ENCODE peak calls at places on chromosome 22, in five cellular contexts. I, L, K, S and W are unnamed samples.

GRCh38 chr22:28911279-28911640 is 27.9 kb downstream of the ZNRF3 start:
- DNase-seq in I (no peak), L (no peak), K (no peak), S (no peak), W (no peak)

GRCh38 chr22:18070556-18071306 is 7.1 kb upstream of the PEX26 start:
- DNase-seq in I (no peak), L (no peak), K (no peak), S (peak; percentile 25), W (no peak)

GRCh38 chr22:43310311-43310710 is 32.9 kb downstream of the SCUBE1 start:
- DNase-seq in I (no peak), L (no peak), K (no peak), S (no peak), W (no peak)

GRCh38 chr22:46085831-46086576 is 64.3 kb upstream of the PPARA start:
- DNase-seq in I (peak; percentile 66), L (peak; percentile 83), K (no peak), S (peak; percentile 93), W (no peak)

GRCh38 chr22:35470903-35471321 is 69.7 kb upstream of the RASD2 start:
- DNase-seq in I (no peak), L (no peak), K (no peak), S (no peak), W (no peak)

GRCh38 chr22:46587492-46588278 is 32.5 kb upstream of the GRAMD4 start:
- DNase-seq in I (no peak), L (no peak), K (no peak), S (peak; percentile 72), W (no peak)

GRCh38 chr22:30444632-30445437 is 19.3 kb downstream of the MTFP1 start:
- DNase-seq in I (no peak), L (no peak), K (no peak), S (no peak), W (no peak)

GRCh38 chr22:49193348-49193747 is 634.3 kb downstream of the BRD1 start:
- DNase-seq in I (peak; percentile 26), L (no peak), K (no peak), S (peak; percentile 42), W (no peak)

GRCh38 chr22:28885939-28886338 is 2.6 kb downstream of the ZNRF3 start:
- DNase-seq in I (no peak), L (no peak), K (no peak), S (no peak), W (no peak)

GRCh38 chr22:35997438-35997837 is 31.2 kb downstream of the RBFOX2 start:
- DNase-seq in I (no peak), L (no peak), K (no peak), S (no peak), W (no peak)

GRCh38 chr22:36465232-36466021 is 16.0 kb downstream of the TXN2 start:
- DNase-seq in I (peak; percentile 86), L (peak; percentile 99), K (peak; percentile 94), S (peak; percentile 87), W (peak; percentile 92)

GRCh38 chr22:35835998-35836691 is 118.5 kb downstream of the APOL5 start:
- DNase-seq in I (peak; percentile 57), L (peak; percentile 88), K (no peak), S (no peak), W (peak; percentile 69)

GRCh38 chr22:49079743-49080500 is 747.8 kb downstream of the BRD1 start:
- DNase-seq in I (no peak), L (no peak), K (no peak), S (peak; percentile 39), W (no peak)

GRCh38 chr22:33918676-33919590 is 1.3 kb downstream of the LARGE1 start:
- DNase-seq in I (no peak), L (no peak), K (no peak), S (no peak), W (no peak)

GRCh38 chr22:20549232-20549841 is 41.9 kb downstream of the MED15 start:
- DNase-seq in I (no peak), L (no peak), K (no peak), S (no peak), W (no peak)

GRCh38 chr22:17945156-17945850 is 79.1 kb downstream of the MICAL3 start:
- DNase-seq in I (no peak), L (no peak), K (no peak), S (no peak), W (no peak)

GRCh38 chr22:20595461-20595860 is 88.1 kb downstream of the MED15 start:
- DNase-seq in I (no peak), L (no peak), K (no peak), S (no peak), W (no peak)

GRCh38 chr22:46406791-46407190 is 71.3 kb downstream of the TRMU start:
- DNase-seq in I (no peak), L (no peak), K (no peak), S (no peak), W (no peak)

GRCh38 chr22:46661221-46661851 is 41.1 kb downstream of the GRAMD4 start:
- DNase-seq in I (no peak), L (no peak), K (no peak), S (no peak), W (peak; percentile 14)

GRCh38 chr22:40007826-40008710 is 13.3 kb downstream of the FAM83F start:
- DNase-seq in I (no peak), L (no peak), K (no peak), S (no peak), W (no peak)

GRCh38 chr22:45882881-45883810 is 93.8 kb downstream of the WNT7B start:
- DNase-seq in I (no peak), L (no peak), K (peak; percentile 61), S (peak; percentile 59), W (no peak)

GRCh38 chr22:34798605-34799004 is 267.4 kb upstream of the ISX start:
- DNase-seq in I (peak; percentile 44), L (no peak), K (no peak), S (no peak), W (no peak)

GRCh38 chr22:20998411-20999336 is 3.2 kb downstream of the THAP7 start:
- DNase-seq in I (no peak), L (no peak), K (no peak), S (no peak), W (no peak)

GRCh38 chr22:17972385-17973181 is 51.8 kb downstream of the MICAL3 start:
- DNase-seq in I (no peak), L (peak; percentile 74), K (peak; percentile 69), S (no peak), W (no peak)

GRCh38 chr22:37330200-37331033 is 48.1 kb downstream of the CYTH4 start:
- DNase-seq in I (no peak), L (peak; percentile 94), K (no peak), S (peak; percentile 77), W (peak; percentile 86)

GRCh38 chr22:17939011-17939410 is 85.3 kb downstream of the MICAL3 start:
- DNase-seq in I (no peak), L (no peak), K (no peak), S (no peak), W (no peak)

GRCh38 chr22:25216230-25216629 is 3.2 kb upstream of the CRYBB2 start:
- DNase-seq in I (no peak), L (no peak), K (no peak), S (no peak), W (no peak)

GRCh38 chr22:25223269-25223850 is 3.9 kb downstream of the CRYBB2 start:
- DNase-seq in I (no peak), L (no peak), K (no peak), S (no peak), W (no peak)

GRCh38 chr22:25219211-25219689 is at the start of gene CRYBB2:
- DNase-seq in I (no peak), L (no peak), K (no peak), S (no peak), W (no peak)

GRCh38 chr22:25221790-25222189 is 2.4 kb downstream of the CRYBB2 start:
- DNase-seq in I (no peak), L (no peak), K (no peak), S (no peak), W (no peak)

GRCh38 chr22:25219948-25220442 is 556 bp downstream of the CRYBB2 start:
- DNase-seq in I (no peak), L (no peak), K (no peak), S (no peak), W (no peak)
- H3K4me3 ChIP-seq in I (no peak overlapping the region), L (no peak overlapping the region), K (no peak overlapping the region), S (no peak overlapping the region), W (no peak overlapping the region)

GRCh38 chr22:41620646-41621098 is at the start of gene DESI1:
- DNase-seq in I (no peak), L (no peak), K (no peak), S (no peak), W (no peak)

GRCh38 chr22:41619979-41620645 is 731 bp downstream of the DESI1 start:
- DNase-seq in I (peak; percentile 20), L (peak; percentile 58), K (peak; percentile 66), S (peak; percentile 75), W (no peak)

GRCh38 chr22:41621099-41621910 is at the start of gene XRCC6:
- DNase-seq in I (peak; percentile 100), L (peak; percentile 99), K (peak; percentile 100), S (peak; percentile 100), W (peak; percentile 99)

GRCh38 chr22:41621911-41622179 is 750 bp downstream of the XRCC6 start:
- DNase-seq in I (no peak), L (no peak), K (no peak), S (no peak), W (no peak)

DNA sequence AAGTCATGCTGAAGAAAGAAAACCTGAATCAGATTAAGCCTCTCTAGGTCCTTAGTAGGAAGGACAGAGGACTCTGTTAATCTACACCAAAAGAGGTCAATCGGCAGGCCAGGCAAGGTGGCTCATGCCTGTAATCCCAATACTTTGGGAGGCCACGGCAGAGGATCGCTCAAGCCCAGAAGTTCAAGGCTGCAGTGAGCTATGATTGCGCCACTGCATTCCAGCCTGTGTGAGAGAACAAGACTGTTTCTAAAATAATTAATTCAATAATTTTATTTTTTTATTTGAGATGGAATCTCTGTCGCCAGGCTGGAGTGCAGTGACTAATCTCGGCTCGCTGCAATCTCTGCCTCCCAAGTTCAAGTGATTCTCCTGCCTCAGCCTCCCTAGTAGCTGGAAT is 4.5 kb downstream of the XRCC6 start:
- DNase-seq in I (no peak), L (no peak), K (no peak), S (no peak), W (no peak)
- H3K36me3 ChIP-seq in I (peaks cover 58% of the 10 kb centered on the region), L (peaks cover 57% of the 10 kb centered on the region), K (peaks cover 61% of the 10 kb centered on the region), S (peaks cover 79% of the 10 kb centered on the region), W (peaks cover 2% of the 10 kb centered on the region)

GRCh38 chr22:44325718-44326548 is 13.2 kb upstream of the SHISAL1 start:
- DNase-seq in I (no peak), L (no peak), K (no peak), S (no peak), W (no peak)
- TF ChIP-seq CTCF in I (peak; percentile 11), L (no peak), K (no peak), S (peak; percentile 13), W (peak; percentile 27)

GRCh38 chr22:38467438-38467903 is 425 bp upstream of the KDELR3 start:
- DNase-seq in I (no peak), L (no peak), K (no peak), S (peak; percentile 69), W (no peak)
- H3K4me3 ChIP-seq in I (peak overlapping the region; percentile 80), L (peak overlapping the region; percentile 65), K (peak overlapping the region; percentile 63), S (peak overlapping the region; percentile 63), W (peak overlapping the region; percentile 61)

DNA sequence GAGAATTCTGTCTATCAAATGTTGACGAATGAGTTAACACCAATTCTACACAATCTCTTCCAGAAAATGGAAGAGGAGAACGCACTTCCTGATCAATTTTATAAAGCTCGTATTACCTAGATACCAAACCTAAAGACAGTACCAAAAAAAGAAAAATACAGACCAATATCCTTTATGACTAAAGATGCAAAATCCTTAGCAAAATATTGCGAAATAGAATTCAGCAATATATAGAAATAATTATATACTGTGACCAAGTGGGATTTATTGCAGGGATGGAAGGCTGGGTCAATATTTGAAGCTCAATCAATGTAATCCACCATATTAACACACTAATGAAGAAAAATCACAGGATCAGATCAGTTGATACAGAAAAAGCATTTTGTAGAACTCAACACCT is 25.6 kb downstream of the SMARCB1 start:
- DNase-seq in I (no peak), L (no peak), K (no peak), S (no peak), W (no peak)
- H3K36me3 ChIP-seq in I (peaks cover 18% of the 10 kb centered on the region), L (peaks cover 10% of the 10 kb centered on the region), K (peaks cover 21% of the 10 kb centered on the region), S (peaks cover 56% of the 10 kb centered on the region), W (no peaks in the 10 kb centered on the region)